ENCODE peak calls at places on chromosomes 1 and 21, in five cellular contexts. One of them, this sample, is unnamed.

GRCh38 chr1:28172690-28173150 is 3.8 kb downstream of the PTAFR start:
- DNase-seq in activated T-cell treated with anti-CD3 and anti-CD28 coated beads for 4 hours: peak; percentile 2
- DNase-seq in activated CD8-positive, alpha-beta memory T cell treated with anti-CD3 and anti-CD28 coated beads, Interleukin-2, amount 50 U/mL, for 48 hours: peak; percentile 60
- DNase-seq in ovary: no peak
- DNase-seq in activated CD4-positive, CD25-positive, alpha-beta regulatory T cell: no peak
- DNase-seq in this sample: peak; percentile 11

GRCh38 chr1:77015748-77016341 is 148.6 kb downstream of the ST6GALNAC5 start:
- DNase-seq in activated CD4-positive, CD25-positive, alpha-beta regulatory T cell: no peak
- DNase-seq in ovary: no peak
- DNase-seq in activated CD8-positive, alpha-beta memory T cell treated with anti-CD3 and anti-CD28 coated beads, Interleukin-2, amount 50 U/mL, for 48 hours: no peak
- DNase-seq in activated T-cell treated with anti-CD3 and anti-CD28 coated beads for 4 hours: no peak
- DNase-seq in this sample: peak; percentile 52

GRCh38 chr1:192497214-192497794 is 78.3 kb upstream of the RGS1 start:
- DNase-seq in activated T-cell treated with anti-CD3 and anti-CD28 coated beads for 4 hours: no peak
- DNase-seq in activated CD4-positive, CD25-positive, alpha-beta regulatory T cell: no peak
- DNase-seq in activated CD8-positive, alpha-beta memory T cell treated with anti-CD3 and anti-CD28 coated beads, Interleukin-2, amount 50 U/mL, for 48 hours: no peak
- DNase-seq in ovary: no peak
- DNase-seq in this sample: no peak

GRCh38 chr1:33960496-33960895 is 96.6 kb downstream of the HMGB4 start:
- DNase-seq in activated T-cell treated with anti-CD3 and anti-CD28 coated beads for 4 hours: no peak
- DNase-seq in ovary: no peak
- DNase-seq in activated CD8-positive, alpha-beta memory T cell treated with anti-CD3 and anti-CD28 coated beads, Interleukin-2, amount 50 U/mL, for 48 hours: no peak
- DNase-seq in activated CD4-positive, CD25-positive, alpha-beta regulatory T cell: no peak
- DNase-seq in this sample: no peak

GRCh38 chr1:161008857-161009554 is 11.9 kb downstream of the F11R start:
- DNase-seq in ovary: no peak
- DNase-seq in activated CD8-positive, alpha-beta memory T cell treated with anti-CD3 and anti-CD28 coated beads, Interleukin-2, amount 50 U/mL, for 48 hours: no peak
- DNase-seq in activated CD4-positive, CD25-positive, alpha-beta regulatory T cell: no peak
- DNase-seq in activated T-cell treated with anti-CD3 and anti-CD28 coated beads for 4 hours: no peak
- DNase-seq in this sample: no peak

GRCh38 chr1:24743404-24744211 is 1.6 kb upstream of the CLIC4 start:
- DNase-seq in ovary: no peak
- DNase-seq in activated CD4-positive, CD25-positive, alpha-beta regulatory T cell: no peak
- DNase-seq in activated T-cell treated with anti-CD3 and anti-CD28 coated beads for 4 hours: no peak
- DNase-seq in activated CD8-positive, alpha-beta memory T cell treated with anti-CD3 and anti-CD28 coated beads, Interleukin-2, amount 50 U/mL, for 48 hours: no peak
- DNase-seq in this sample: no peak

GRCh38 chr21:44947111-44947929 is 7.5 kb downstream of the SLX9 start:
- DNase-seq in activated T-cell treated with anti-CD3 and anti-CD28 coated beads for 4 hours: no peak
- DNase-seq in activated CD8-positive, alpha-beta memory T cell treated with anti-CD3 and anti-CD28 coated beads, Interleukin-2, amount 50 U/mL, for 48 hours: no peak
- DNase-seq in activated CD4-positive, CD25-positive, alpha-beta regulatory T cell: no peak
- DNase-seq in ovary: no peak
- DNase-seq in this sample: no peak

GRCh38 chr1:219938706-219939105 is 10.3 kb upstream of the SLC30A10 start:
- DNase-seq in activated CD8-positive, alpha-beta memory T cell treated with anti-CD3 and anti-CD28 coated beads, Interleukin-2, amount 50 U/mL, for 48 hours: no peak
- DNase-seq in activated T-cell treated with anti-CD3 and anti-CD28 coated beads for 4 hours: no peak
- DNase-seq in activated CD4-positive, CD25-positive, alpha-beta regulatory T cell: no peak
- DNase-seq in ovary: no peak
- DNase-seq in this sample: no peak

GRCh38 chr1:225418059-225418458 is 9.8 kb downstream of the LBR start:
- DNase-seq in ovary: no peak
- DNase-seq in activated CD4-positive, CD25-positive, alpha-beta regulatory T cell: no peak
- DNase-seq in activated CD8-positive, alpha-beta memory T cell treated with anti-CD3 and anti-CD28 coated beads, Interleukin-2, amount 50 U/mL, for 48 hours: no peak
- DNase-seq in activated T-cell treated with anti-CD3 and anti-CD28 coated beads for 4 hours: no peak
- DNase-seq in this sample: no peak

GRCh38 chr1:201176931-201177330 is 13.7 kb upstream of the IGFN1 start:
- DNase-seq in activated T-cell treated with anti-CD3 and anti-CD28 coated beads for 4 hours: no peak
- DNase-seq in activated CD4-positive, CD25-positive, alpha-beta regulatory T cell: no peak
- DNase-seq in ovary: no peak
- DNase-seq in activated CD8-positive, alpha-beta memory T cell treated with anti-CD3 and anti-CD28 coated beads, Interleukin-2, amount 50 U/mL, for 48 hours: no peak
- DNase-seq in this sample: no peak

GRCh38 chr1:223712184-223712855 is at the start of gene CAPN2:
- DNase-seq in activated CD4-positive, CD25-positive, alpha-beta regulatory T cell: peak; percentile 35
- DNase-seq in activated T-cell treated with anti-CD3 and anti-CD28 coated beads for 4 hours: no peak
- DNase-seq in activated CD8-positive, alpha-beta memory T cell treated with anti-CD3 and anti-CD28 coated beads, Interleukin-2, amount 50 U/mL, for 48 hours: peak; percentile 79
- DNase-seq in ovary: peak; percentile 91
- DNase-seq in this sample: peak; percentile 92

GRCh38 chr1:244330318-244330625 is 121.4 kb downstream of the ADSS2 start:
- DNase-seq in ovary: no peak
- DNase-seq in activated CD8-positive, alpha-beta memory T cell treated with anti-CD3 and anti-CD28 coated beads, Interleukin-2, amount 50 U/mL, for 48 hours: no peak
- DNase-seq in activated CD4-positive, CD25-positive, alpha-beta regulatory T cell: no peak
- DNase-seq in activated T-cell treated with anti-CD3 and anti-CD28 coated beads for 4 hours: no peak
- DNase-seq in this sample: no peak

GRCh38 chr1:230300322-230301301 is 125.5 kb downstream of the PGBD5 start:
- DNase-seq in activated CD4-positive, CD25-positive, alpha-beta regulatory T cell: no peak
- DNase-seq in activated T-cell treated with anti-CD3 and anti-CD28 coated beads for 4 hours: no peak
- DNase-seq in activated CD8-positive, alpha-beta memory T cell treated with anti-CD3 and anti-CD28 coated beads, Interleukin-2, amount 50 U/mL, for 48 hours: no peak
- DNase-seq in ovary: no peak
- DNase-seq in this sample: no peak

GRCh38 chr1:29453502-29454240 is 217.3 kb downstream of the PTPRU start:
- DNase-seq in ovary: no peak
- DNase-seq in activated CD4-positive, CD25-positive, alpha-beta regulatory T cell: no peak
- DNase-seq in activated CD8-positive, alpha-beta memory T cell treated with anti-CD3 and anti-CD28 coated beads, Interleukin-2, amount 50 U/mL, for 48 hours: no peak
- DNase-seq in activated T-cell treated with anti-CD3 and anti-CD28 coated beads for 4 hours: no peak
- DNase-seq in this sample: peak; percentile 85

GRCh38 chr1:16903054-16903453 is 7.3 kb downstream of the RNU1-2 start:
- DNase-seq in activated CD8-positive, alpha-beta memory T cell treated with anti-CD3 and anti-CD28 coated beads, Interleukin-2, amount 50 U/mL, for 48 hours: no peak
- DNase-seq in activated T-cell treated with anti-CD3 and anti-CD28 coated beads for 4 hours: no peak
- DNase-seq in ovary: no peak
- DNase-seq in activated CD4-positive, CD25-positive, alpha-beta regulatory T cell: no peak
- DNase-seq in this sample: no peak

GRCh38 chr1:219120625-219121544 is 52.8 kb upstream of the LYPLAL1 start:
- DNase-seq in activated CD4-positive, CD25-positive, alpha-beta regulatory T cell: no peak
- DNase-seq in activated CD8-positive, alpha-beta memory T cell treated with anti-CD3 and anti-CD28 coated beads, Interleukin-2, amount 50 U/mL, for 48 hours: no peak
- DNase-seq in ovary: no peak
- DNase-seq in activated T-cell treated with anti-CD3 and anti-CD28 coated beads for 4 hours: no peak
- DNase-seq in this sample: peak; percentile 38

GRCh38 chr1:224697888-224698450 is 81.9 kb downstream of the CNIH3 start:
- DNase-seq in activated CD4-positive, CD25-positive, alpha-beta regulatory T cell: no peak
- DNase-seq in activated T-cell treated with anti-CD3 and anti-CD28 coated beads for 4 hours: no peak
- DNase-seq in activated CD8-positive, alpha-beta memory T cell treated with anti-CD3 and anti-CD28 coated beads, Interleukin-2, amount 50 U/mL, for 48 hours: no peak
- DNase-seq in ovary: no peak
- DNase-seq in this sample: no peak

GRCh38 chr1:25523512-25523911 is 19.9 kb upstream of the LDLRAP1 start:
- DNase-seq in activated CD4-positive, CD25-positive, alpha-beta regulatory T cell: no peak
- DNase-seq in activated T-cell treated with anti-CD3 and anti-CD28 coated beads for 4 hours: no peak
- DNase-seq in activated CD8-positive, alpha-beta memory T cell treated with anti-CD3 and anti-CD28 coated beads, Interleukin-2, amount 50 U/mL, for 48 hours: no peak
- DNase-seq in ovary: no peak
- DNase-seq in this sample: no peak

GRCh38 chr1:17713993-17714392 is 41.1 kb upstream of the ACTL8 start:
- DNase-seq in ovary: no peak
- DNase-seq in activated CD8-positive, alpha-beta memory T cell treated with anti-CD3 and anti-CD28 coated beads, Interleukin-2, amount 50 U/mL, for 48 hours: no peak
- DNase-seq in activated CD4-positive, CD25-positive, alpha-beta regulatory T cell: no peak
- DNase-seq in activated T-cell treated with anti-CD3 and anti-CD28 coated beads for 4 hours: no peak
- DNase-seq in this sample: no peak

GRCh38 chr1:51899022-51899421 is 20.5 kb upstream of the NRDC start:
- DNase-seq in ovary: no peak
- DNase-seq in activated T-cell treated with anti-CD3 and anti-CD28 coated beads for 4 hours: no peak
- DNase-seq in activated CD4-positive, CD25-positive, alpha-beta regulatory T cell: no peak
- DNase-seq in activated CD8-positive, alpha-beta memory T cell treated with anti-CD3 and anti-CD28 coated beads, Interleukin-2, amount 50 U/mL, for 48 hours: no peak
- DNase-seq in this sample: no peak

GRCh38 chr1:163872067-163872466 is 550.3 kb downstream of the NUF2 start:
- DNase-seq in activated CD8-positive, alpha-beta memory T cell treated with anti-CD3 and anti-CD28 coated beads, Interleukin-2, amount 50 U/mL, for 48 hours: no peak
- DNase-seq in activated CD4-positive, CD25-positive, alpha-beta regulatory T cell: no peak
- DNase-seq in ovary: no peak
- DNase-seq in activated T-cell treated with anti-CD3 and anti-CD28 coated beads for 4 hours: no peak
- DNase-seq in this sample: no peak

GRCh38 chr1:66931548-66932124 is 6.8 kb downstream of the MIER1 start:
- DNase-seq in activated CD4-positive, CD25-positive, alpha-beta regulatory T cell: no peak
- DNase-seq in activated T-cell treated with anti-CD3 and anti-CD28 coated beads for 4 hours: no peak
- DNase-seq in activated CD8-positive, alpha-beta memory T cell treated with anti-CD3 and anti-CD28 coated beads, Interleukin-2, amount 50 U/mL, for 48 hours: no peak
- DNase-seq in ovary: no peak
- DNase-seq in this sample: no peak

GRCh38 chr1:115251856-115252255 is 86.2 kb downstream of the NGF start:
- DNase-seq in activated CD4-positive, CD25-positive, alpha-beta regulatory T cell: no peak
- DNase-seq in ovary: no peak
- DNase-seq in activated CD8-positive, alpha-beta memory T cell treated with anti-CD3 and anti-CD28 coated beads, Interleukin-2, amount 50 U/mL, for 48 hours: no peak
- DNase-seq in activated T-cell treated with anti-CD3 and anti-CD28 coated beads for 4 hours: no peak
- DNase-seq in this sample: peak; percentile 48

GRCh38 chr1:178580876-178581275 is 68.0 kb downstream of the TEX35 start:
- DNase-seq in activated CD8-positive, alpha-beta memory T cell treated with anti-CD3 and anti-CD28 coated beads, Interleukin-2, amount 50 U/mL, for 48 hours: no peak
- DNase-seq in ovary: peak; percentile 38
- DNase-seq in activated T-cell treated with anti-CD3 and anti-CD28 coated beads for 4 hours: no peak
- DNase-seq in activated CD4-positive, CD25-positive, alpha-beta regulatory T cell: no peak
- DNase-seq in this sample: no peak

GRCh38 chr21:38699048-38699447 is 106.7 kb upstream of the ETS2 start:
- DNase-seq in ovary: no peak
- DNase-seq in activated CD4-positive, CD25-positive, alpha-beta regulatory T cell: no peak
- DNase-seq in activated CD8-positive, alpha-beta memory T cell treated with anti-CD3 and anti-CD28 coated beads, Interleukin-2, amount 50 U/mL, for 48 hours: no peak
- DNase-seq in activated T-cell treated with anti-CD3 and anti-CD28 coated beads for 4 hours: no peak
- DNase-seq in this sample: no peak

GRCh38 chr1:169108897-169109560 is 2.5 kb downstream of the ATP1B1 start:
- DNase-seq in activated T-cell treated with anti-CD3 and anti-CD28 coated beads for 4 hours: no peak
- DNase-seq in activated CD4-positive, CD25-positive, alpha-beta regulatory T cell: no peak
- DNase-seq in ovary: no peak
- DNase-seq in activated CD8-positive, alpha-beta memory T cell treated with anti-CD3 and anti-CD28 coated beads, Interleukin-2, amount 50 U/mL, for 48 hours: no peak
- DNase-seq in this sample: peak; percentile 39

GRCh38 chr1:24864409-24864808 is 65.7 kb downstream of the RUNX3 start:
- DNase-seq in activated CD4-positive, CD25-positive, alpha-beta regulatory T cell: no peak
- DNase-seq in ovary: no peak
- DNase-seq in activated T-cell treated with anti-CD3 and anti-CD28 coated beads for 4 hours: no peak
- DNase-seq in activated CD8-positive, alpha-beta memory T cell treated with anti-CD3 and anti-CD28 coated beads, Interleukin-2, amount 50 U/mL, for 48 hours: no peak
- DNase-seq in this sample: no peak

GRCh38 chr1:161367684-161368398 is at the start of gene CFAP126:
- DNase-seq in activated CD8-positive, alpha-beta memory T cell treated with anti-CD3 and anti-CD28 coated beads, Interleukin-2, amount 50 U/mL, for 48 hours: no peak
- DNase-seq in ovary: peak; percentile 69
- DNase-seq in activated CD4-positive, CD25-positive, alpha-beta regulatory T cell: no peak
- DNase-seq in activated T-cell treated with anti-CD3 and anti-CD28 coated beads for 4 hours: peak; percentile 20
- DNase-seq in this sample: peak; percentile 87

GRCh38 chr21:14736162-14736561 is 190.0 kb upstream of the SAMSN1 start:
- DNase-seq in ovary: no peak
- DNase-seq in activated CD8-positive, alpha-beta memory T cell treated with anti-CD3 and anti-CD28 coated beads, Interleukin-2, amount 50 U/mL, for 48 hours: no peak
- DNase-seq in activated T-cell treated with anti-CD3 and anti-CD28 coated beads for 4 hours: no peak
- DNase-seq in activated CD4-positive, CD25-positive, alpha-beta regulatory T cell: no peak
- DNase-seq in this sample: no peak

GRCh38 chr1:119958223-119958622 is 61.9 kb upstream of the ADAM30 start:
- DNase-seq in ovary: no peak
- DNase-seq in activated CD4-positive, CD25-positive, alpha-beta regulatory T cell: no peak
- DNase-seq in activated T-cell treated with anti-CD3 and anti-CD28 coated beads for 4 hours: no peak
- DNase-seq in activated CD8-positive, alpha-beta memory T cell treated with anti-CD3 and anti-CD28 coated beads, Interleukin-2, amount 50 U/mL, for 48 hours: no peak
- DNase-seq in this sample: no peak

GRCh38 chr1:156401681-156402081 is 32.7 kb downstream of the RHBG start:
- DNase-seq in activated CD4-positive, CD25-positive, alpha-beta regulatory T cell: no peak
- DNase-seq in activated CD8-positive, alpha-beta memory T cell treated with anti-CD3 and anti-CD28 coated beads, Interleukin-2, amount 50 U/mL, for 48 hours: no peak
- DNase-seq in activated T-cell treated with anti-CD3 and anti-CD28 coated beads for 4 hours: no peak
- DNase-seq in ovary: no peak
- DNase-seq in this sample: peak; percentile 40